ENCODE peak calls at places on chromosomes 12 and 14, in seven cellular contexts. X is neural crest cell; Y is CD8-positive, alpha-beta memory T cell; M is stimulated activated CD4-positive, alpha-beta T cell treated with anti-CD3 and anti-CD28 coated beads, Interleukin-2, amount 100 ng/mL, for 4 hours; G is NCI-H1417 treated with DMSO at 0.1 percent for 48 hours; V is EL; D is NCI-H1105. T is an unnamed sample.

GRCh38 chr14:53491256-53491905 is 338.3 kb upstream of the DDHD1 start:
- DNase-seq in X (no peak), Y (no peak), M (no peak), G (no peak), V (peak; percentile 31), D (no peak), T (peak; percentile 28)

GRCh38 chr12:127811988-127812387 is 455.0 kb upstream of the TMEM132C start:
- DNase-seq in X (no peak), Y (no peak), M (no peak), G (no peak), V (peak; percentile 54), D (no peak), T (no peak)

GRCh38 chr12:78209851-78210493 is 379.3 kb downstream of the NAV3 start:
- DNase-seq in X (no peak), Y (no peak), M (no peak), G (no peak), V (no peak), D (peak; percentile 72), T (peak; percentile 21)

GRCh38 chr12:56631790-56632700 is 1.9 kb upstream of the BAZ2A start:
- DNase-seq in X (peak; percentile 50), Y (peak; percentile 39), M (no peak), G (no peak), V (peak; percentile 65), D (no peak), T (peak; percentile 30)

GRCh38 chr12:66048843-66049537 is 81.6 kb downstream of the LLPH start:
- DNase-seq in X (no peak), Y (no peak), M (no peak), G (no peak), V (peak; percentile 38), D (no peak), T (peak; percentile 47)

GRCh38 chr12:58356794-58357193 is 415.4 kb downstream of the ATP23 start:
- DNase-seq in X (no peak), Y (no peak), M (no peak), G (no peak), V (no peak), D (no peak), T (no peak)

GRCh38 chr12:108689314-108690190 is 41.8 kb downstream of the CORO1C start:
- DNase-seq in X (peak; percentile 37), Y (peak; percentile 61), M (no peak), G (no peak), V (peak; percentile 39), D (no peak), T (peak; percentile 55)

GRCh38 chr12:66312189-66312588 is 9.9 kb downstream of the HELB start:
- DNase-seq in X (no peak), Y (no peak), M (no peak), G (no peak), V (no peak), D (no peak), T (no peak)

GRCh38 chr14:105091335-105092123 is 26.3 kb upstream of the GPR132 start:
- DNase-seq in X (no peak), Y (no peak), M (no peak), G (no peak), V (peak; percentile 70), D (peak; percentile 80), T (no peak)

GRCh38 chr12:96108321-96108720 is 72.9 kb upstream of the LTA4H start:
- DNase-seq in X (no peak), Y (peak; percentile 25), M (peak; percentile 4), G (no peak), V (no peak), D (no peak), T (no peak)

GRCh38 chr12:7723926-7724325 is 12.7 kb downstream of the DPPA3 start:
- DNase-seq in X (no peak), Y (no peak), M (no peak), G (no peak), V (no peak), D (no peak), T (no peak)

GRCh38 chr14:105116451-105117256 is 51.4 kb upstream of the GPR132 start:
- DNase-seq in X (no peak), Y (no peak), M (no peak), G (no peak), V (no peak), D (no peak), T (no peak)

GRCh38 chr12:52119398-52120254 is 40.1 kb downstream of the SMIM41 start:
- DNase-seq in X (peak; percentile 37), Y (peak; percentile 38), M (no peak), G (peak; percentile 59), V (peak; percentile 20), D (no peak), T (no peak)

GRCh38 chr12:1553987-1554982 is 40.1 kb downstream of the FBXL14 start:
- DNase-seq in X (no peak), Y (no peak), M (no peak), G (no peak), V (no peak), D (no peak), T (no peak)

GRCh38 chr14:75081835-75082234 is 12.4 kb downstream of the ZC2HC1C start:
- DNase-seq in X (no peak), Y (no peak), M (no peak), G (no peak), V (no peak), D (no peak), T (peak; percentile 34)

GRCh38 chr12:51389302-51389999 is 1.8 kb downstream of the GALNT6 start:
- DNase-seq in X (no peak), Y (peak; percentile 43), M (no peak), G (no peak), V (peak; percentile 73), D (no peak), T (peak; percentile 93)

GRCh38 chr14:68724914-68725313 is 68.0 kb downstream of the ZFP36L1 start:
- DNase-seq in X (no peak), Y (no peak), M (no peak), G (no peak), V (no peak), D (no peak), T (no peak)

GRCh38 chr12:100127766-100128508 is 14.7 kb downstream of the BLTP3B start:
- DNase-seq in X (no peak), Y (no peak), M (no peak), G (no peak), V (peak; percentile 48), D (no peak), T (peak; percentile 82)

GRCh38 chr12:50546441-50547318 is 41.9 kb downstream of the DIP2B start:
- DNase-seq in X (no peak), Y (no peak), M (no peak), G (no peak), V (peak; percentile 27), D (no peak), T (no peak)

GRCh38 chr12:124828264-124829007 is 35.2 kb downstream of the SCARB1 start:
- DNase-seq in X (no peak), Y (no peak), M (no peak), G (no peak), V (peak; percentile 80), D (no peak), T (peak; percentile 13)

GRCh38 chr14:101501341-101501740 is 60.0 kb upstream of the DIO3 start:
- DNase-seq in X (no peak), Y (no peak), M (no peak), G (no peak), V (no peak), D (no peak), T (no peak)

GRCh38 chr12:95574799-95575452 is 23.6 kb upstream of the USP44 start:
- DNase-seq in X (no peak), Y (no peak), M (no peak), G (no peak), V (peak; percentile 57), D (peak; percentile 9), T (peak; percentile 64)

GRCh38 chr12:13278249-13278787 is 81.8 kb downstream of the EMP1 start:
- DNase-seq in X (peak; percentile 78), Y (peak; percentile 43), M (peak; percentile 35), G (no peak), V (peak; percentile 60), D (peak; percentile 69), T (peak; percentile 58)

GRCh38 chr12:47816646-47817271 is 2.9 kb downstream of the HDAC7 start:
- DNase-seq in X (no peak), Y (no peak), M (no peak), G (no peak), V (no peak), D (no peak), T (no peak)

GRCh38 chr12:6193853-6194815 is 6.1 kb upstream of the CD9 start:
- DNase-seq in X (no peak), Y (no peak), M (no peak), G (no peak), V (no peak), D (no peak), T (peak; percentile 58)

GRCh38 chr12:103495783-103496456 is at the start of gene C12orf42:
- DNase-seq in X (peak; percentile 48), Y (peak; percentile 48), M (no peak), G (peak; percentile 61), V (peak; percentile 34), D (peak; percentile 58), T (no peak)

GRCh38 chr14:104994988-104995387 is 9.4 kb downstream of the CLBA1 start:
- DNase-seq in X (no peak), Y (no peak), M (no peak), G (no peak), V (no peak), D (no peak), T (no peak)

GRCh38 chr14:60509438-60510253 is 700 bp downstream of the SIX6 start:
- DNase-seq in X (peak; percentile 17), Y (no peak), M (no peak), G (no peak), V (no peak), D (no peak), T (no peak)

GRCh38 chr14:67432088-67432564 is 20.2 kb upstream of the PLEK2 start:
- DNase-seq in X (no peak), Y (no peak), M (no peak), G (no peak), V (no peak), D (no peak), T (no peak)

GRCh38 chr14:74085828-74086227 is 1.1 kb downstream of the LIN52 start:
- DNase-seq in X (no peak), Y (no peak), M (no peak), G (no peak), V (no peak), D (no peak), T (no peak)

GRCh38 chr14:79278798-79279644 is 932.3 kb downstream of the DIO2 start:
- DNase-seq in X (peak; percentile 72), Y (no peak), M (no peak), G (peak; percentile 93), V (peak; percentile 95), D (peak; percentile 95), T (peak; percentile 92)

GRCh38 chr14:52119030-52119429 is 50.2 kb upstream of the NID2 start:
- DNase-seq in X (no peak), Y (no peak), M (no peak), G (no peak), V (no peak), D (no peak), T (no peak)

GRCh38 chr12:116442981-116443380 is 116.2 kb upstream of the MAP1LC3B2 start:
- DNase-seq in X (no peak), Y (no peak), M (no peak), G (no peak), V (no peak), D (no peak), T (peak; percentile 72)

GRCh38 chr12:108457006-108457733 is 57.9 kb upstream of the FICD start:
- DNase-seq in X (peak; percentile 5), Y (peak; percentile 3), M (no peak), G (no peak), V (peak; percentile 45), D (peak; percentile 30), T (peak; percentile 34)

T was measured in IMR-90.